ENCODE peak calls at places on chromosomes 6 and 20, in ten cellular contexts. C is heart left ventricle, U is fibroblast of the aortic adventitia, V is body of pancreas, N is GM06990, P is breast epithelium, K is osteocyte, F is cardiac fibroblast, R is ovary, E is A549. D is an unnamed sample.

GRCh38 chr20:11716239-11716944 is 201.3 kb upstream of the BTBD3 start:
- DNase-seq in V (peak; percentile 3), F (peak; percentile 72), R (no peak), P (no peak), K (no peak), C (no peak), E (peak; percentile 78), U (peak; percentile 27), N (no peak), D (peak; percentile 88)

GRCh38 chr20:44501448-44501847 is 20.4 kb downstream of the SERINC3 start:
- DNase-seq in C (no peak), E (no peak), V (no peak), N (no peak), U (peak; percentile 55), P (no peak), K (no peak), F (peak; percentile 95), R (no peak), D (peak; percentile 81)

GRCh38 chr6:112620832-112621569 is 273.9 kb downstream of the RFPL4B start:
- DNase-seq in U (peak; percentile 25), K (no peak), C (no peak), R (no peak), N (no peak), E (no peak), P (no peak), F (peak; percentile 66), V (no peak), D (peak; percentile 9)

GRCh38 chr6:131532476-131533108 is 40.4 kb upstream of the ARG1 start:
- DNase-seq in F (peak; percentile 6), N (peak; percentile 44), V (no peak), C (no peak), K (no peak), R (no peak), P (no peak), E (no peak), U (no peak), D (no peak)

GRCh38 chr20:13183005-13183404 is 38.1 kb upstream of the ISM1 start:
- DNase-seq in R (no peak), C (no peak), U (no peak), P (no peak), E (no peak), V (no peak), N (no peak), F (no peak), K (no peak), D (no peak)

GRCh38 chr6:63731946-63732735 is 96.5 kb downstream of the PHF3 start:
- DNase-seq in N (no peak), U (peak; percentile 25), P (no peak), V (no peak), K (no peak), C (no peak), R (no peak), E (no peak), F (peak; percentile 56), D (no peak)

GRCh38 chr6:132210886-132211563 is 190.2 kb downstream of the MOXD1 start:
- DNase-seq in N (no peak), E (no peak), K (no peak), U (no peak), R (no peak), C (no peak), P (no peak), V (no peak), F (no peak), D (no peak)

GRCh38 chr6:44073612-44074382 is 53.5 kb downstream of the MRPL14 start:
- DNase-seq in E (no peak), F (no peak), C (no peak), N (no peak), K (no peak), R (no peak), U (peak; percentile 58), P (no peak), V (no peak), D (peak; percentile 49)

GRCh38 chr6:41257369-41258195 is 28.9 kb downstream of the TREM1 start:
- DNase-seq in R (peak; percentile 57), N (no peak), F (peak; percentile 57), V (peak; percentile 84), U (peak; percentile 66), C (peak; percentile 42), E (no peak), P (no peak), K (peak; percentile 81), D (peak; percentile 45)

GRCh38 chr6:120186080-120186479 is 836.5 kb upstream of the MAN1A1 start:
- DNase-seq in U (no peak), K (no peak), P (no peak), N (no peak), E (no peak), R (no peak), V (no peak), C (no peak), F (no peak), D (no peak)

GRCh38 chr20:47574616-47575401 is 73.1 kb downstream of the NCOA3 start:
- DNase-seq in U (no peak), C (no peak), K (no peak), E (peak; percentile 80), N (no peak), P (no peak), F (peak; percentile 34), R (no peak), V (peak; percentile 46), D (no peak)

GRCh38 chr6:6583836-6584235 is 4.7 kb upstream of the LY86 start:
- DNase-seq in N (peak; percentile 31), F (no peak), E (peak; percentile 26), K (no peak), V (no peak), P (no peak), C (no peak), R (no peak), U (no peak), D (no peak)

GRCh38 chr6:149149682-149150081 is 167.8 kb upstream of the TAB2 start:
- DNase-seq in F (no peak), U (no peak), R (no peak), P (no peak), K (no peak), E (no peak), V (no peak), C (no peak), N (no peak), D (no peak)

GRCh38 chr6:53827485-53827884 is 32.7 kb downstream of the LRRC1 start:
- DNase-seq in E (no peak), N (no peak), P (no peak), K (no peak), R (no peak), V (no peak), C (no peak), U (no peak), F (no peak), D (no peak)

GRCh38 chr6:121849477-121849876 is 414.0 kb downstream of the GJA1 start:
- DNase-seq in F (peak; percentile 88), C (peak; percentile 27), V (peak; percentile 60), N (no peak), R (peak; percentile 40), E (peak; percentile 61), U (peak; percentile 87), P (no peak), K (no peak), D (peak; percentile 62)

GRCh38 chr6:52305385-52305784 is 20.8 kb upstream of the MCM3 start:
- DNase-seq in K (no peak), V (no peak), N (no peak), F (no peak), R (no peak), P (no peak), E (no peak), U (peak; percentile 15), C (no peak), D (peak; percentile 51)

GRCh38 chr6:168542301-168542700 is 101.3 kb downstream of the SMOC2 start:
- DNase-seq in U (peak; percentile 89), R (no peak), P (no peak), V (no peak), C (no peak), E (no peak), F (peak; percentile 85), N (no peak), K (no peak), D (no peak)

GRCh38 chr20:25082498-25082873 is 545 bp upstream of the VSX1 start:
- DNase-seq in E (peak; percentile 47), P (no peak), V (no peak), K (peak; percentile 62), N (no peak), C (no peak), R (no peak), U (no peak), F (no peak), D (no peak)
- TF ChIP-seq CTCF in E (no peak), P (no peak), V (no peak), K (no peak), N (no peak), C (peak; percentile 6), R (no peak), U (no peak), F (peak; percentile 16), D (no peak)

DNA sequence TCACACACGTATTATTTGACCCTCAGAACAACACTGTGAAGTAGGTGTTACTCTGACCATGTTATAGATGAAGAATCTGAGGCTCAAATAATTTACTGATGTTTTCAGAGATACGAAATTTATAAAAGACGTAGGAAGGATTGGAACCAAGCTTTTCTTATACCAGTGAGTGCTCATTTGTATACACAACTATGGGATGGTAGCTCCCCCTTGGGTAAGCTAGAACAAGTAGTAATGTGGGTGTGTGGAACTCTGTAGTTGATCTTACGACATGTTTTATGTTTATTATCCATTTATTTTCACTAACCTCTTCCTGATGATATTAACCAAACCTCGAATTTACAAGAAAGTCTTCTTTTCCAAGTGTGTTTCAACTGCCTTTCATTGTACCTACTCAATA is 248.5 kb downstream of the NKAIN2 start:
- DNase-seq in C (no peak), V (no peak), N (no peak), K (no peak), F (no peak), E (no peak), U (no peak), P (no peak), R (no peak), D (no peak)
- TF ChIP-seq CTCF in C (no peak), V (no peak), N (no peak), K (no peak), F (no peak), E (no peak), U (no peak), P (no peak), R (no peak), D (no peak)

DNA sequence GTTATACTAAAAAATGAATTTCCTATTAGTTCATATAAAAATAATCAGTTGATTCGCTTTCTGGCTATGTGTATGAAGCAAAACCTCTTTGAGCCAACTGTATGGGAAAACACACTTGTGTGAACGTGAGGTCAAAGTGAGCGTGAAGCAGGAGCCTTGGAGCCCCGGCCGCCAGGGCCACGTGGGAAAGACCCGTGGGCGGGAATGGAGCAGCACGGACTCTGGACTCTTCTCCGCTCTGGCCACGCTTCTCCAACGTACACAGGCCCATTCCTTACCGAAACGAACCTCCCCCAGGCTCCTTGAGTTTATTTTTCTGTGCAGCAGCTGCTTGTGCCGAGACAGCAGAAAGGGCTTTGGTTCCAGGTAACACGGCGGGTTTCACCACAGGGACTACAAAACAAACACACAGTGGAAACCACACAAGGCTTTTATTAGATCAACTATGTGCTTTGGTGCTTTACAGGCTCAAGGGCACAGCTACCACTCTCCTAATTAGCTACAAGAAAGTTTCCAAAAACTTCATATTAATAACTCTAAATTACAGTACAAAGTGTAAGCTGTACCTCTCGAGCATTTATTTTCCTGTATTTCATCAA is 62.7 kb downstream of the TAF4 start:
- DNase-seq in V (peak; percentile 76), F (no peak), P (no peak), N (no peak), K (no peak), C (peak; percentile 20), E (no peak), R (no peak), U (no peak), D (no peak)
- TF ChIP-seq CTCF in V (no peak), F (no peak), P (no peak), N (no peak), K (no peak), C (no peak), E (no peak), R (no peak), U (no peak), D (no peak)

GRCh38 chr6:80962382-80962781 is 790.1 kb downstream of the TENT5A start:
- DNase-seq in R (no peak), C (no peak), F (no peak), E (no peak), N (no peak), V (no peak), K (no peak), U (no peak), P (no peak), D (no peak)
- TF ChIP-seq CTCF in R (no peak), C (no peak), F (no peak), E (no peak), N (no peak), V (no peak), K (no peak), U (no peak), P (no peak), D (no peak)